ENCODE peak calls at places on chromosomes 6 and 20, in six cellular contexts. G is stomach; K is left ventricle myocardium inferior; F is CD8-positive, alpha-beta T cell; W is endothelial cell of umbilical vein; J is psoas muscle. D is an unnamed sample.

GRCh38 chr6:47135772-47136171 is 93.6 kb upstream of the ADGRF1 start:
- DNase-seq in J (no peak), K (no peak), G (no peak), W (peak; percentile 98), F (no peak), D (no peak)

GRCh38 chr20:53811577-53811976 is 217.9 kb upstream of the ZNF217 start:
- DNase-seq in K (no peak), F (no peak), J (no peak), G (no peak), W (no peak), D (no peak)

GRCh38 chr20:55417797-55418196 is 587.5 kb downstream of the CBLN4 start:
- DNase-seq in W (no peak), F (no peak), J (no peak), G (no peak), K (no peak), D (no peak)

GRCh38 chr6:74248966-74249365 is 553.0 kb downstream of the CD109 start:
- DNase-seq in W (peak; percentile 28), K (no peak), F (no peak), G (no peak), J (no peak), D (no peak)

GRCh38 chr6:170140129-170140528 is 150.7 kb downstream of the DLL1 start:
- DNase-seq in W (no peak), G (no peak), F (no peak), K (no peak), J (no peak), D (peak; percentile 12)

GRCh38 chr6:163349001-163349680 is 65.4 kb upstream of the QKI start:
- DNase-seq in J (no peak), K (no peak), W (no peak), F (no peak), G (no peak), D (peak; percentile 93)

GRCh38 chr6:169539176-169539897 is 162.5 kb downstream of the WDR27 start:
- DNase-seq in F (no peak), J (no peak), W (peak; percentile 70), K (no peak), G (no peak), D (no peak)

GRCh38 chr20:57220187-57221165 is 46.0 kb downstream of the BMP7 start:
- DNase-seq in F (no peak), K (no peak), W (no peak), J (no peak), G (no peak), D (no peak)

GRCh38 chr6:90461367-90461766 is 125.5 kb downstream of the MAP3K7 start:
- DNase-seq in W (no peak), J (no peak), G (no peak), K (no peak), F (no peak), D (no peak)

GRCh38 chr20:32052792-32053362 is 835 bp downstream of the HCK start:
- DNase-seq in K (peak; percentile 68), F (no peak), W (no peak), J (peak; percentile 58), G (peak; percentile 49), D (peak; percentile 33)

GRCh38 chr20:37567671-37568588 is 40.3 kb upstream of the BLCAP start:
- DNase-seq in J (no peak), G (no peak), W (peak; percentile 50), F (no peak), K (no peak), D (peak; percentile 9)

GRCh38 chr6:157460182-157460999 is 79.4 kb downstream of the ZDHHC14 start:
- DNase-seq in G (no peak), K (no peak), F (no peak), W (peak; percentile 67), J (no peak), D (no peak)

GRCh38 chr6:169397684-169398083 is 144.0 kb upstream of the THBS2 start:
- DNase-seq in G (no peak), J (no peak), K (no peak), F (no peak), W (no peak), D (no peak)

GRCh38 chr6:32967151-32968091 is 973 bp upstream of the BRD2 start:
- DNase-seq in J (no peak), K (no peak), G (no peak), W (peak; percentile 68), F (no peak), D (no peak)

GRCh38 chr20:1029980-1030379 is 27.9 kb upstream of the RSPO4 start:
- DNase-seq in J (no peak), G (no peak), W (no peak), F (no peak), K (no peak), D (no peak)

GRCh38 chr6:26328265-26328844 is 36.6 kb upstream of the BTN3A2 start:
- DNase-seq in K (no peak), G (no peak), W (no peak), F (peak; percentile 24), J (no peak), D (no peak)

GRCh38 chr6:116762235-116762634 is 3.3 kb downstream of the FAM162B start:
- DNase-seq in W (no peak), J (no peak), F (no peak), G (no peak), K (no peak), D (no peak)

GRCh38 chr6:41698350-41698781 is 37.0 kb downstream of the TFEB start:
- DNase-seq in K (no peak), F (no peak), J (no peak), W (peak; percentile 75), G (no peak), D (no peak)

GRCh38 chr6:68196645-68197044 is 438.4 kb upstream of the ADGRB3 start:
- DNase-seq in G (no peak), F (no peak), W (no peak), J (no peak), K (no peak), D (no peak)

GRCh38 chr6:4220619-4221018 is 85.2 kb upstream of the ECI2 start:
- DNase-seq in K (no peak), W (no peak), J (no peak), G (no peak), F (no peak), D (no peak)

GRCh38 chr6:23176883-23177282 is 607.5 kb downstream of the HDGFL1 start:
- DNase-seq in K (no peak), F (no peak), J (no peak), G (no peak), W (peak; percentile 56), D (peak; percentile 70)

GRCh38 chr6:24856246-24856599 is 57.5 kb upstream of the ARMH2 start:
- DNase-seq in F (no peak), G (no peak), K (no peak), J (no peak), W (no peak), D (no peak)

GRCh38 chr6:24855389-24856245 is 56.9 kb upstream of the ARMH2 start:
- DNase-seq in G (peak; percentile 69), F (peak; percentile 71), W (peak; percentile 70), K (peak; percentile 19), J (peak; percentile 27), D (peak; percentile 80)

GRCh38 chr6:24858154-24858801 is 59.6 kb upstream of the ARMH2 start:
- DNase-seq in J (no peak), G (no peak), W (peak; percentile 10), F (peak; percentile 37), K (no peak), D (no peak)

GRCh38 chr6:24859132-24859531 is 60.4 kb upstream of the ARMH2 start:
- DNase-seq in G (no peak), K (no peak), F (no peak), W (no peak), J (no peak), D (no peak)

GRCh38 chr6:24856954-24857670 is 58.4 kb upstream of the ARMH2 start:
- DNase-seq in W (no peak), G (no peak), J (no peak), F (no peak), K (no peak), D (no peak)
- H3K27ac ChIP-seq in W (no peak overlapping the region), G (peak overlapping the region; percentile 73), J (no peak overlapping the region), F (peak overlapping the region; percentile 50), K (peak overlapping the region; percentile 44), D (no peak overlapping the region)

DNA sequence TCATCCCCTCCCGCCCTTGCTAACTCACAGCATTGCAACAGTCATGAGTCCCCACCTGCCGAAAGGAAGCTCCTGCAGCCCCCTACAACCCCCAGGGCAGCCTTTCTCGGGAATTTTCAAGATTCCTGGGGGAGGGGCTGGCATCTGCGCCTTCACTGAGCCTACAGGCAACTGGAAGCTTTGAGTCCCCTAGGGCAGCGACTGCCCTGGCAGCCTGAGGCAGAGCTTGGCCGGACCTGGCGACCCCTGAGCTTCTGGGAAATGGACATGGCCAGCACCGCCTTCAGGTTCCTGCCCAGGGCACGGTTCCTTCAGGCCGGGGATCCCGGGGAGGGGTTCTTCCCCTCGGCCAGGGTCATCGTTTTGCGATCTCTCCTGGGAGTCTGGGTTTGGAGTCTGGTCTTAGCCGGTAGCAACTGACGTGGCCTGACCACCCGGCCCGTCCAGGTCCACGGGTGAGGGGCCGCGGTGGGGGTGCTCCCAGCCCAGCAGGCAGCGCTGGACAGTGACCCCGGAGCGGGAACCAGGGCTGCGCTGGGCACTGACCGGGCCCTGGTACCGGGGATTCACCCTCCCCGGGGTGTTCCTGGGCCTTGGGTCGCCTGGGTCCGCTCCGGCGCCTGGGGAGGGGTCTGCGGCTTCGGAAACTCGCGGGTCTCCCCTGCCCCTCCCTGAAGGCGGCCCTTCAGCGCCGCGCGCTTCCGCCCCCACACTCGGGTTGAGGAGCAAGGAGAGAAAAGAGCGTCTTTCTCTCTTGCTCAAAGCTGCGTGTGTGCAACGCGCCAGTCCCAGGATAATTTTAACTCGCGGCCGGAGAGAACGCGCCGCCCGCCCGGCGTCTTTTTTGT is 595 bp upstream of the COL9A3 start:
- DNase-seq in J (no peak), K (no peak), F (no peak), G (no peak), W (no peak), D (no peak)
- H3K4me3 ChIP-seq in J (peak overlapping the region; percentile 40), K (peak overlapping the region; percentile 59), F (peak overlapping the region; percentile 35), G (peak overlapping the region; percentile 44), W (no peak overlapping the region), D (peak overlapping the region; percentile 40)

DNA sequence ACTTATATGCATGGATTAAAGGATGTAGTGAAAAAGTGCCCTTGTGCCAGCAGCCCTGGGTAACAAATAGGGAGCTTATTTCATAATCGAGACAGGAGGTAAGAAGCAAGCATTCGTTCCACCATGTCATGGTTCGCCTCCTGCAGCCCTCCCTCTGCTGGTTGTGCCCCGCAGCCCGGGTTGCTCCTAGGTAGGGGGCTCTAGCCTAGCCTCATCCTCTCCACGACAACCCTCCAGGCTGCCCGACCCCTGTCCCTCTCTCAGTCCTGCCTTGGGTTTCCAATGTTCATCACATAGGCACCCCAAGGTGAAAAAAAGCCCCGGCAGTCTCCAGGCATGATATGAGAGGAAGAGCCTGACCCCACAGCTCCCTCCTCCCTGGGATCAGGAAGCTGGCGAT is 75.5 kb upstream of the SYNDIG1 start:
- DNase-seq in W (no peak), J (no peak), G (no peak), F (no peak), K (no peak), D (no peak)
- TF ChIP-seq CTCF in W (no peak), J (no peak), G (no peak), F (no peak), K (no peak), D (no peak)

GRCh38 chr6:129644567-129645015 is 65.4 kb downstream of the ARHGAP18 start:
- DNase-seq in G (no peak), J (no peak), W (peak; percentile 96), F (no peak), K (no peak), D (no peak)

GRCh38 chr6:129647044-129647443 is 62.9 kb downstream of the ARHGAP18 start:
- DNase-seq in G (no peak), W (no peak), K (no peak), F (no peak), J (no peak), D (no peak)

GRCh38 chr6:129646617-129647016 is 63.4 kb downstream of the ARHGAP18 start:
- DNase-seq in W (no peak), G (no peak), J (no peak), K (no peak), F (no peak), D (no peak)

GRCh38 chr6:129645371-129646139 is 64.4 kb downstream of the ARHGAP18 start:
- DNase-seq in F (no peak), K (no peak), J (no peak), W (peak; percentile 76), G (no peak), D (no peak)

GRCh38 chr6:129646140-129646569 is 63.8 kb downstream of the ARHGAP18 start:
- DNase-seq in W (no peak), G (no peak), K (no peak), F (no peak), J (no peak), D (no peak)
- H3K27ac ChIP-seq in W (peak overlapping the region; percentile 98), G (peak overlapping the region; percentile 79), K (peak overlapping the region; percentile 67), F (no peak overlapping the region), J (peak overlapping the region; percentile 36), D (peak overlapping the region; percentile 67)

D was measured in testis.